ENCODE peak calls at places on chromosomes 5 and 9, in ten cellular contexts. U is GM12865, C is breast epithelium, P is body of pancreas, N is GM13977, X is AG04450, T is H9, M is AG10803, O is colonic mucosa, Z is cardiac muscle cell. F is an unnamed sample.

GRCh38 chr5:173984218-173984617 is 4.8 kb upstream of the C5orf47 start:
- DNase-seq in U (peak), O (no peak), X (no peak), Z (peak), P (no peak), C (no peak), M (no peak), N (no peak), T (peak), F (peak)

GRCh38 chr9:8437878-8438277 is 638.3 kb upstream of the DMAC1 start:
- DNase-seq in T (no peak), P (no peak), N (no peak), Z (peak), X (no peak), C (no peak), M (no peak), U (no peak), O (no peak), F (no peak)

GRCh38 chr9:14383296-14383695 is 69.4 kb upstream of the NFIB start:
- DNase-seq in X (no peak), M (peak), T (no peak), Z (peak), O (no peak), N (no peak), U (no peak), P (no peak), C (no peak), F (peak)

GRCh38 chr9:130291474-130291873 is 25.9 kb downstream of the HMCN2 start:
- DNase-seq in X (no peak), C (no peak), P (no peak), N (no peak), Z (no peak), U (no peak), O (no peak), T (no peak), M (no peak), F (no peak)

GRCh38 chr5:170534177-170534576 is 30.4 kb downstream of the KCNIP1 start:
- DNase-seq in U (no peak), M (no peak), C (no peak), O (no peak), Z (no peak), P (no peak), N (no peak), X (no peak), T (no peak), F (peak)

GRCh38 chr5:158590936-158591863 is 508.5 kb downstream of the EBF1 start:
- DNase-seq in U (no peak), P (peak), X (no peak), C (no peak), N (no peak), M (peak), T (peak), O (no peak), Z (peak), F (no peak)

GRCh38 chr9:134936021-134936761 is 18.5 kb upstream of the FCN1 start:
- DNase-seq in U (peak), X (no peak), O (no peak), C (no peak), N (peak), T (no peak), M (no peak), Z (no peak), P (no peak), F (no peak)

GRCh38 chr5:79526928-79527327 is 13.0 kb upstream of the HOMER1 start:
- DNase-seq in M (no peak), Z (no peak), O (no peak), X (no peak), P (no peak), T (no peak), N (no peak), U (no peak), C (no peak), F (no peak)

GRCh38 chr9:111966851-111967250 is 70.2 kb downstream of the UGCG start:
- DNase-seq in N (no peak), C (no peak), T (no peak), X (no peak), M (peak), P (no peak), U (peak), O (no peak), Z (peak), F (no peak)

GRCh38 chr9:127170049-127170448 is 47.6 kb upstream of the ANGPTL2 start:
- DNase-seq in P (no peak), X (no peak), T (no peak), U (no peak), Z (no peak), M (no peak), N (no peak), C (no peak), O (no peak), F (no peak)

GRCh38 chr9:104087894-104088293 is 6.2 kb upstream of the SMC2 start:
- DNase-seq in Z (no peak), U (no peak), X (no peak), M (no peak), P (no peak), C (no peak), T (no peak), N (no peak), O (no peak), F (no peak)

GRCh38 chr9:38682713-38683112 is 37.2 kb downstream of the FAM240B start:
- DNase-seq in M (peak), P (no peak), N (no peak), Z (peak), X (peak), T (no peak), U (no peak), C (no peak), O (no peak), F (peak)

GRCh38 chr5:84445049-84445685 is 60.5 kb upstream of the EDIL3 start:
- DNase-seq in O (no peak), C (no peak), M (no peak), T (no peak), P (no peak), N (no peak), X (no peak), U (no peak), Z (no peak), F (no peak)

GRCh38 chr5:139417214-139417613 is 13.3 kb upstream of the SPATA24 start:
- DNase-seq in M (no peak), O (no peak), N (no peak), Z (no peak), U (no peak), X (peak), C (no peak), P (no peak), T (no peak), F (no peak)

GRCh38 chr5:39169081-39169480 is 50.3 kb downstream of the FYB1 start:
- DNase-seq in Z (no peak), T (no peak), P (no peak), C (no peak), N (no peak), M (peak), U (no peak), O (no peak), X (peak), F (no peak)

GRCh38 chr9:119609277-119609971 is 240.2 kb upstream of the BRINP1 start:
- DNase-seq in U (no peak), X (no peak), N (no peak), Z (no peak), O (no peak), P (no peak), T (no peak), C (no peak), M (no peak), F (no peak)

GRCh38 chr9:71487046-71487445 is 281.3 kb downstream of the CEMIP2 start:
- DNase-seq in U (no peak), N (no peak), X (no peak), C (no peak), P (no peak), Z (peak), O (no peak), T (peak), M (peak), F (no peak)

GRCh38 chr5:66891184-66891925 is 295.2 kb downstream of the MAST4 start:
- DNase-seq in M (no peak), U (no peak), X (no peak), P (peak), C (no peak), N (no peak), O (peak), T (no peak), Z (peak), F (no peak)

GRCh38 chr5:81995407-81995806 is 23.6 kb downstream of the ATG10 start:
- DNase-seq in M (no peak), U (no peak), T (no peak), C (no peak), N (no peak), X (no peak), P (no peak), O (no peak), Z (no peak), F (no peak)

GRCh38 chr9:92501671-92502393 is 19.5 kb upstream of the ASPN start:
- DNase-seq in P (peak), C (no peak), U (peak), X (no peak), T (no peak), N (peak), M (peak), O (peak), Z (peak), F (peak)
- TF ChIP-seq CTCF in P (peak), C (peak), U (peak), X (peak), T (peak), N (peak), M (peak), O (peak), Z (peak), F (peak)

GRCh38 chr9:27437652-27438373 is 86.3 kb upstream of the IFNK start:
- DNase-seq in C (no peak), Z (no peak), T (no peak), M (peak), N (no peak), X (no peak), U (no peak), O (no peak), P (no peak), F (no peak)
- TF ChIP-seq CTCF in C (no peak), Z (no peak), T (no peak), M (no peak), N (no peak), X (no peak), U (no peak), O (no peak), P (no peak), F (no peak)

GRCh38 chr9:6911901-6912650 is 154.3 kb downstream of the KDM4C start:
- DNase-seq in Z (no peak), C (no peak), X (no peak), T (no peak), P (no peak), M (peak), O (no peak), N (no peak), U (no peak), F (no peak)

GRCh38 chr9:6909186-6909585 is 151.4 kb downstream of the KDM4C start:
- DNase-seq in T (no peak), X (no peak), U (no peak), Z (no peak), P (no peak), N (no peak), C (no peak), M (no peak), O (no peak), F (no peak)

GRCh38 chr9:6907772-6908381 is 150.1 kb downstream of the KDM4C start:
- DNase-seq in O (no peak), Z (peak), N (no peak), P (peak), U (peak), X (peak), T (no peak), M (peak), C (no peak), F (no peak)

GRCh38 chr9:6910497-6910896 is 152.7 kb downstream of the KDM4C start:
- DNase-seq in U (no peak), Z (no peak), P (no peak), N (no peak), X (no peak), M (no peak), T (no peak), C (no peak), O (no peak), F (no peak)

GRCh38 chr9:6910032-6910431 is 152.3 kb downstream of the KDM4C start:
- DNase-seq in N (no peak), U (peak), P (no peak), O (no peak), X (no peak), T (no peak), C (no peak), M (peak), Z (peak), F (no peak)
- TF ChIP-seq CTCF in N (peak), U (peak), P (peak), O (no peak), X (peak), T (peak), C (no peak), M (peak), Z (peak), F (no peak)

DNA sequence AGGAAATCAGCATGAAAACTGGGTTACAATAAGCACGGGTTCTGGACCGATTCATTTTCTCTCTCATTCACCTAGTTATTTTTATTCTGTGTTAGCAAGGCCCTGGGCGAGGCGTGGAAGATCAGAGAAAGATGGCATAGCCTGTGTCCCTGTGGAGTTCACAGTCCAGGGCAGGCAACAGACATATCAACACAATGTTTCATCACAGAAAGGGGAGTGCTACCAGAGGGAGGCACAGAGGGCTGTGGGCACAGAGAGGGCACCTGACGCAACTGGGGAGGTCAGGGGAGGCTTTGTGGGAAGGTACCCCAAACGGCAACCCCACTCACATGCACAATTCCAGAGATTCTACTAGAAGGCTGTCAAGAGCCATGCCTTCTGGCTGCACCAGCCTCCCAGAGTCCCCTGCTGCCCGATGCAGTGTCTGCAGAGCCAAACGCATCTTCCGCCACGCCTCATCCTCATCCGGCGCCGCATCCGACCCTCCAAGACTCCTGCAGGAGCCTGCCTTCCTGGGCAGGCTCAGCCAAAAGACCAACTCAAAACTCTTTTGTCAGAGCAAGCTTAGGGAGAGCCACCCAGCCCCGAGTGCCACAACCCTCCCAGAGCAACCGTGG is 1.4 kb downstream of the FAM193B start:
- DNase-seq in Z (peak), C (no peak), X (no peak), P (no peak), U (no peak), M (peak), N (no peak), O (no peak), T (no peak), F (no peak)
- TF ChIP-seq CTCF in Z (no peak), C (no peak), X (no peak), P (no peak), U (no peak), M (peak), N (no peak), O (no peak), T (no peak), F (no peak)

DNA sequence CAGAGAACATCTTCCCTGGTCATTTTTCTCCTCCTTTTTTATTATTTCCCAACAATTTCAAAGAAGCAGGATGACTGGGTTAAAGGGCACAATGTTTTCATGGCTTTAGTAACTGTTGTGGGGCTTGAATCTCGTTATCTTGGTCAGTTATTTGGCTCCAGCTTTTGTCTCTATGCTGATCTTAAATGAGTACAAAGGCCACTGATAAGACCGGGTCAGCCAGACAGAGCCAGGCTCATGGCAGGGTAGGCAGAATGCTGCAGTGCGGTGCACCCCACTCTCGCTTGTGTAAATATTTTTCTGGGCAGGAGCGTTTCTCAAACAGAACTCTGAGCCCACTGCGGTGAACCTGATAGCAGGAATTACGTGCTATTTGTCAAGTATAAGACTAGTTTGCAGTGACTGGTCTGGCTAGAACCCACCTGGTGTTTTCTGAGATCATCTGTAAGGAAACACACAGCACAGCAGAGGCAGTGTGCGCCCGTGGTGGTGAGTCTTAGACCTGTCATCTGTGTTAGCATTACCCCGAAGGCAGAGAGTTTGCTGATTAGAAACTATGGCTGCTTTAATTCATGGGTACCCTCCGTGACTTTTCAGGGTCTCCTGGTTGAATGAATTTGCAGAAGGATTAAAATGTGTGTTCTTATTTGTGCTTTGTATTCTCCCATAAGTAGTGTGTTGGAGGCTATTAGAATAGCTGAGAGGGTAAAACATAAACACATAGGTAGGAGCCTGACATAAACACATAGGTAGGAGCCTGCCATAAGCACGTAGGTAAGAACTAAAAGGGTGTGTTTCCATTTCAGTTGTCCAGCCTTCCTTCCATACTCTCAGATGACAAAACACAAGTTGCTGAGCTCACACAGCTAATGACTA is 158.6 kb upstream of the DMRT1 start:
- DNase-seq in Z (peak), P (peak), T (no peak), X (no peak), N (no peak), O (peak), C (no peak), M (no peak), U (no peak), F (peak)
- TF ChIP-seq CTCF in Z (no peak), P (no peak), T (no peak), X (no peak), N (no peak), O (no peak), C (no peak), M (no peak), U (no peak), F (no peak)

GRCh38 chr9:123365287-123365880 is 9.4 kb downstream of the CRB2 start:
- DNase-seq in N (no peak), P (no peak), M (no peak), X (no peak), O (no peak), U (no peak), Z (no peak), C (no peak), T (peak), F (no peak)
- TF ChIP-seq CTCF in N (peak), P (no peak), M (peak), X (peak), O (no peak), U (peak), Z (peak), C (no peak), T (peak), F (no peak)

DNA sequence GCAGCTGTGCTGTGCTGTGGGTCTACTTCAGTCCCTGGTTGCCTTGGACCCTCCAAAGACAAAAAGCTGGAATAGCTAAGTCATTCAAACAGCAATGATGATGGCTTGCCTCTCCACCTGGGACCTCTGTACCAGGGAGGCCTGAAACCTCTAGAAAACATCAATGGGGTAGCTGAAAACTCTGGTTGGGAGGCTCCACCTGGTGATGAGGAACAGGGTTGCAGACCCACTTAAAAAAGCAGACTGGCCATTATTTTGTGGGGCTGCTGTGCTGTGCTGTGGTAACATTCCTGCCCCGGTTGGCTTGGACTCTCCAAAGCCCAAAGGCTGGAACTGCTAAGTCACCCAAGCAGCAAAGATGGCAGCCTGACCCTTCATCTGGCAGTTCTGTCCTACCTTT is 839.3 kb upstream of the ARRDC3 start:
- DNase-seq in M (no peak), C (no peak), X (no peak), T (peak), U (no peak), O (no peak), Z (no peak), N (no peak), P (no peak), F (peak)
- TF ChIP-seq CTCF in M (no peak), C (no peak), X (peak), T (peak), U (no peak), O (no peak), Z (no peak), N (no peak), P (no peak), F (no peak)

DNA sequence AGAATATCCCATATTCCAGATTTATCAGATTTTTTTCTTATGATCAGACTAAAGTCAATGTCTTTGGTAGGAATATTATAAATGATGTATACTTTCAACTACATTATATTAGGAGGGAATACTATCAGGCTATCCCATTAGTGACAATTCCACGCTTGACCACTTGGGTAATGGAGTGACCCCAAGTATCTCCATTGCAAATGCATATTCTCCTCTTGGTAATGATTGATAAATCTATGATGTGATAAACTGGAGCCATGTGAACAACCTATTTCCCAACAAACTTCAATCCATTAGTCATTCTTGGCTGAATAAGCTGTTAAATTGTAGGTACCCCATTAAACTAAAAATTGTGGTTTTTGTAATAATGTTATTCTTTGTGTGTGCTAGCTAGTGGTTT is 12.2 kb upstream of the MPDZ start:
- DNase-seq in Z (no peak), M (no peak), P (no peak), O (no peak), X (no peak), U (no peak), N (no peak), T (no peak), C (no peak), F (no peak)
- TF ChIP-seq CTCF in Z (no peak), M (no peak), P (no peak), O (no peak), X (peak), U (no peak), N (no peak), T (peak), C (no peak), F (no peak)

GRCh38 chr5:115336964-115337363 is 40.5 kb upstream of the CCDC112 start:
- DNase-seq in T (no peak), U (no peak), M (no peak), C (no peak), P (no peak), N (no peak), O (no peak), X (no peak), Z (no peak), F (no peak)

GRCh38 chr5:115333164-115333563 is 36.7 kb upstream of the CCDC112 start:
- DNase-seq in P (no peak), U (peak), M (peak), T (no peak), N (no peak), X (no peak), Z (peak), C (no peak), O (no peak), F (no peak)

GRCh38 chr5:115342593-115343377 is 46.3 kb upstream of the CCDC112 start:
- DNase-seq in N (no peak), P (no peak), Z (peak), M (no peak), X (no peak), C (no peak), T (no peak), O (no peak), U (no peak), F (no peak)

GRCh38 chr5:115336201-115336720 is 39.8 kb upstream of the CCDC112 start:
- DNase-seq in T (no peak), Z (no peak), P (no peak), O (no peak), X (no peak), M (no peak), C (no peak), N (no peak), U (no peak), F (no peak)

DNA sequence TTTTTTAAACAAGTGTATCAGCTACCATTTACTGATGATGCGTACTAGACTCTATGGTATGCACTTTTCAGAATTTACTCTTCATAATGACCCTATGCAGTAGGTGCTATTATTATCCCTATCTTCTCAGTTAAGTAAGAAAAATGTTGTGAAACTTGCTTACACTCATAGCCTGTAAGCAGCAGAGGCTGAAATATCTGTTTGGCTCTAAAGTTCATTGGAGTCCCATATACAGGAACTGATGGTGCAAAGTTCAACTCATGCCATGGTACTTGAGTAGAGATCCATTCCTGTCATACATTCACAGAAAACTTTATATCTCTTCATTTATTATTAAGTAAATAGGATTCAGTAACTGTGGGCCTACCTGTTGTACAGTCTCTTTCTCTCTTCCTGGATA is 41.4 kb upstream of the CCDC112 start:
- DNase-seq in U (no peak), X (no peak), N (no peak), P (no peak), T (no peak), Z (no peak), C (no peak), O (no peak), M (no peak), F (no peak)
- TF ChIP-seq CTCF in U (no peak), X (no peak), N (no peak), P (no peak), T (no peak), Z (no peak), C (no peak), O (no peak), M (no peak), F (no peak)

F was measured in Calu3.